ENCODE peak calls at places on chromosome 11, in nine cellular contexts. One of them, this sample, is unnamed.

GRCh38 chr11:32434387-32435151 is 770 bp downstream of the WT1 start:
- DNase-seq in dorsolateral prefrontal cortex: no peak
- DNase-seq in fibroblast of lung: no peak
- DNase-seq in gastrocnemius medialis: no peak
- DNase-seq in neural progenitor cell: peak
- DNase-seq in uterus: peak
- DNase-seq in endothelial cell: peak
- DNase-seq in H9: peak
- DNase-seq in HFF-Myc: no peak
- DNase-seq in this sample: peak

GRCh38 chr11:68825603-68826002 is 16.1 kb downstream of the CPT1A start:
- DNase-seq in gastrocnemius medialis: no peak
- DNase-seq in HFF-Myc: no peak
- DNase-seq in uterus: no peak
- DNase-seq in fibroblast of lung: no peak
- DNase-seq in H9: peak
- DNase-seq in endothelial cell: no peak
- DNase-seq in neural progenitor cell: peak
- DNase-seq in dorsolateral prefrontal cortex: no peak
- DNase-seq in this sample: no peak

GRCh38 chr11:70528794-70529580 is 130.7 kb downstream of the CTTN start:
- DNase-seq in endothelial cell: no peak
- DNase-seq in uterus: no peak
- DNase-seq in HFF-Myc: no peak
- DNase-seq in H9: no peak
- DNase-seq in fibroblast of lung: no peak
- DNase-seq in dorsolateral prefrontal cortex: no peak
- DNase-seq in neural progenitor cell: no peak
- DNase-seq in gastrocnemius medialis: no peak
- DNase-seq in this sample: no peak

GRCh38 chr11:86737752-86738151 is 62.6 kb upstream of the PRSS23 start:
- DNase-seq in gastrocnemius medialis: no peak
- DNase-seq in neural progenitor cell: no peak
- DNase-seq in H9: no peak
- DNase-seq in dorsolateral prefrontal cortex: no peak
- DNase-seq in uterus: no peak
- DNase-seq in fibroblast of lung: no peak
- DNase-seq in endothelial cell: no peak
- DNase-seq in HFF-Myc: no peak
- DNase-seq in this sample: no peak

GRCh38 chr11:61021661-61022212 is 50.3 kb downstream of the CD6 start:
- DNase-seq in neural progenitor cell: peak
- DNase-seq in gastrocnemius medialis: no peak
- DNase-seq in HFF-Myc: no peak
- DNase-seq in dorsolateral prefrontal cortex: no peak
- DNase-seq in H9: peak
- DNase-seq in fibroblast of lung: no peak
- DNase-seq in endothelial cell: no peak
- DNase-seq in uterus: no peak
- DNase-seq in this sample: peak

GRCh38 chr11:36453678-36454077 is 56.4 kb downstream of the TRAF6 start:
- DNase-seq in endothelial cell: no peak
- DNase-seq in neural progenitor cell: no peak
- DNase-seq in H9: no peak
- DNase-seq in uterus: no peak
- DNase-seq in HFF-Myc: no peak
- DNase-seq in gastrocnemius medialis: no peak
- DNase-seq in fibroblast of lung: peak
- DNase-seq in dorsolateral prefrontal cortex: no peak
- DNase-seq in this sample: no peak

GRCh38 chr11:92222701-92223100 is 1.9 kb upstream of the FAT3 start:
- DNase-seq in neural progenitor cell: no peak
- DNase-seq in uterus: no peak
- DNase-seq in HFF-Myc: no peak
- DNase-seq in dorsolateral prefrontal cortex: no peak
- DNase-seq in H9: no peak
- DNase-seq in fibroblast of lung: no peak
- DNase-seq in gastrocnemius medialis: no peak
- DNase-seq in endothelial cell: no peak
- DNase-seq in this sample: no peak

GRCh38 chr11:19079643-19080440 is 19.3 kb upstream of the MRGPRX2 start:
- DNase-seq in HFF-Myc: peak
- DNase-seq in H9: no peak
- DNase-seq in uterus: peak
- DNase-seq in gastrocnemius medialis: peak
- DNase-seq in fibroblast of lung: peak
- DNase-seq in neural progenitor cell: no peak
- DNase-seq in endothelial cell: no peak
- DNase-seq in dorsolateral prefrontal cortex: no peak
- DNase-seq in this sample: no peak

GRCh38 chr11:64007629-64008282 is 21.5 kb downstream of the OTUB1 start:
- DNase-seq in neural progenitor cell: peak
- DNase-seq in H9: peak
- DNase-seq in dorsolateral prefrontal cortex: peak
- DNase-seq in HFF-Myc: no peak
- DNase-seq in uterus: peak
- DNase-seq in endothelial cell: peak
- DNase-seq in fibroblast of lung: no peak
- DNase-seq in gastrocnemius medialis: peak
- DNase-seq in this sample: peak

GRCh38 chr11:17747131-17747955 is 12.8 kb downstream of the KCNC1 start:
- DNase-seq in HFF-Myc: no peak
- DNase-seq in gastrocnemius medialis: no peak
- DNase-seq in H9: no peak
- DNase-seq in dorsolateral prefrontal cortex: peak
- DNase-seq in neural progenitor cell: no peak
- DNase-seq in fibroblast of lung: no peak
- DNase-seq in endothelial cell: no peak
- DNase-seq in uterus: no peak
- DNase-seq in this sample: no peak

GRCh38 chr11:119048644-119049043 is 8.4 kb downstream of the HYOU1 start:
- DNase-seq in H9: no peak
- DNase-seq in endothelial cell: no peak
- DNase-seq in uterus: no peak
- DNase-seq in gastrocnemius medialis: no peak
- DNase-seq in neural progenitor cell: no peak
- DNase-seq in dorsolateral prefrontal cortex: no peak
- DNase-seq in HFF-Myc: no peak
- DNase-seq in fibroblast of lung: no peak
- DNase-seq in this sample: no peak

GRCh38 chr11:793556-793955 is 3.7 kb upstream of the CEND1 start:
- DNase-seq in fibroblast of lung: no peak
- DNase-seq in neural progenitor cell: no peak
- DNase-seq in dorsolateral prefrontal cortex: no peak
- DNase-seq in gastrocnemius medialis: no peak
- DNase-seq in uterus: no peak
- DNase-seq in HFF-Myc: no peak
- DNase-seq in H9: no peak
- DNase-seq in endothelial cell: no peak
- DNase-seq in this sample: no peak

GRCh38 chr11:3614742-3615171 is 27.0 kb downstream of the ART5 start:
- DNase-seq in endothelial cell: no peak
- DNase-seq in H9: no peak
- DNase-seq in dorsolateral prefrontal cortex: no peak
- DNase-seq in uterus: no peak
- DNase-seq in fibroblast of lung: no peak
- DNase-seq in gastrocnemius medialis: peak
- DNase-seq in neural progenitor cell: no peak
- DNase-seq in HFF-Myc: no peak
- DNase-seq in this sample: no peak

GRCh38 chr11:102767800-102768199 is 12.6 kb downstream of the MMP10 start:
- DNase-seq in uterus: no peak
- DNase-seq in neural progenitor cell: no peak
- DNase-seq in H9: no peak
- DNase-seq in endothelial cell: no peak
- DNase-seq in HFF-Myc: no peak
- DNase-seq in fibroblast of lung: no peak
- DNase-seq in gastrocnemius medialis: no peak
- DNase-seq in dorsolateral prefrontal cortex: no peak
- DNase-seq in this sample: no peak

GRCh38 chr11:115168229-115168671 is 336.0 kb downstream of the CADM1 start:
- DNase-seq in dorsolateral prefrontal cortex: peak
- DNase-seq in endothelial cell: no peak
- DNase-seq in gastrocnemius medialis: peak
- DNase-seq in HFF-Myc: no peak
- DNase-seq in H9: no peak
- DNase-seq in neural progenitor cell: no peak
- DNase-seq in uterus: no peak
- DNase-seq in fibroblast of lung: peak
- DNase-seq in this sample: no peak

GRCh38 chr11:115164774-115165173 is 339.4 kb downstream of the CADM1 start:
- DNase-seq in endothelial cell: no peak
- DNase-seq in neural progenitor cell: no peak
- DNase-seq in fibroblast of lung: peak
- DNase-seq in H9: peak
- DNase-seq in uterus: no peak
- DNase-seq in HFF-Myc: no peak
- DNase-seq in dorsolateral prefrontal cortex: no peak
- DNase-seq in gastrocnemius medialis: no peak
- DNase-seq in this sample: no peak

GRCh38 chr11:115166826-115167225 is 337.4 kb downstream of the CADM1 start:
- DNase-seq in gastrocnemius medialis: no peak
- DNase-seq in dorsolateral prefrontal cortex: no peak
- DNase-seq in HFF-Myc: no peak
- DNase-seq in H9: no peak
- DNase-seq in endothelial cell: no peak
- DNase-seq in uterus: no peak
- DNase-seq in fibroblast of lung: peak
- DNase-seq in neural progenitor cell: no peak
- DNase-seq in this sample: no peak

GRCh38 chr11:115170133-115170815 is 333.9 kb downstream of the CADM1 start:
- DNase-seq in dorsolateral prefrontal cortex: no peak
- DNase-seq in neural progenitor cell: peak
- DNase-seq in fibroblast of lung: no peak
- DNase-seq in H9: no peak
- DNase-seq in gastrocnemius medialis: no peak
- DNase-seq in uterus: no peak
- DNase-seq in HFF-Myc: no peak
- DNase-seq in endothelial cell: peak
- DNase-seq in this sample: peak

GRCh38 chr11:115168686-115169085 is 335.5 kb downstream of the CADM1 start:
- DNase-seq in endothelial cell: no peak
- DNase-seq in uterus: no peak
- DNase-seq in fibroblast of lung: no peak
- DNase-seq in gastrocnemius medialis: no peak
- DNase-seq in H9: no peak
- DNase-seq in HFF-Myc: no peak
- DNase-seq in neural progenitor cell: no peak
- DNase-seq in dorsolateral prefrontal cortex: no peak
- DNase-seq in this sample: no peak
- TF ChIP-seq CTCF in endothelial cell: no peak
- TF ChIP-seq CTCF in uterus: no peak
- TF ChIP-seq CTCF in fibroblast of lung: no peak
- TF ChIP-seq CTCF in gastrocnemius medialis: no peak
- TF ChIP-seq CTCF in H9: no peak
- TF ChIP-seq CTCF in HFF-Myc: no peak
- TF ChIP-seq CTCF in neural progenitor cell: no peak
- TF ChIP-seq CTCF in dorsolateral prefrontal cortex: no peak
- TF ChIP-seq CTCF in this sample: no peak

GRCh38 chr11:2174361-2174760 is 2.7 kb upstream of the TH start:
- DNase-seq in fibroblast of lung: no peak
- DNase-seq in gastrocnemius medialis: no peak
- DNase-seq in uterus: no peak
- DNase-seq in dorsolateral prefrontal cortex: no peak
- DNase-seq in endothelial cell: no peak
- DNase-seq in HFF-Myc: no peak
- DNase-seq in neural progenitor cell: no peak
- DNase-seq in H9: no peak
- DNase-seq in this sample: no peak

GRCh38 chr11:2173761-2174160 is 2.1 kb upstream of the TH start:
- DNase-seq in uterus: no peak
- DNase-seq in fibroblast of lung: no peak
- DNase-seq in endothelial cell: no peak
- DNase-seq in dorsolateral prefrontal cortex: no peak
- DNase-seq in HFF-Myc: no peak
- DNase-seq in H9: no peak
- DNase-seq in gastrocnemius medialis: no peak
- DNase-seq in neural progenitor cell: no peak
- DNase-seq in this sample: no peak

GRCh38 chr11:2171531-2171930 is at the start of gene TH:
- DNase-seq in dorsolateral prefrontal cortex: no peak
- DNase-seq in neural progenitor cell: no peak
- DNase-seq in H9: no peak
- DNase-seq in HFF-Myc: no peak
- DNase-seq in fibroblast of lung: no peak
- DNase-seq in gastrocnemius medialis: no peak
- DNase-seq in uterus: no peak
- DNase-seq in endothelial cell: no peak
- DNase-seq in this sample: no peak

GRCh38 chr11:2172676-2173075 is 1.1 kb upstream of the TH start:
- DNase-seq in endothelial cell: no peak
- DNase-seq in neural progenitor cell: no peak
- DNase-seq in gastrocnemius medialis: no peak
- DNase-seq in uterus: no peak
- DNase-seq in HFF-Myc: no peak
- DNase-seq in H9: no peak
- DNase-seq in fibroblast of lung: no peak
- DNase-seq in dorsolateral prefrontal cortex: no peak
- DNase-seq in this sample: no peak

GRCh38 chr11:2173150-2173693 is 1.6 kb upstream of the TH start:
- DNase-seq in fibroblast of lung: no peak
- DNase-seq in uterus: no peak
- DNase-seq in dorsolateral prefrontal cortex: no peak
- DNase-seq in gastrocnemius medialis: no peak
- DNase-seq in endothelial cell: peak
- DNase-seq in H9: peak
- DNase-seq in neural progenitor cell: peak
- DNase-seq in HFF-Myc: no peak
- DNase-seq in this sample: peak
- TF ChIP-seq CTCF in fibroblast of lung: peak
- TF ChIP-seq CTCF in uterus: no peak
- TF ChIP-seq CTCF in dorsolateral prefrontal cortex: no peak
- TF ChIP-seq CTCF in gastrocnemius medialis: no peak
- TF ChIP-seq CTCF in endothelial cell: peak
- TF ChIP-seq CTCF in H9: peak
- TF ChIP-seq CTCF in neural progenitor cell: peak
- TF ChIP-seq CTCF in HFF-Myc: peak
- TF ChIP-seq CTCF in this sample: peak

DNA sequence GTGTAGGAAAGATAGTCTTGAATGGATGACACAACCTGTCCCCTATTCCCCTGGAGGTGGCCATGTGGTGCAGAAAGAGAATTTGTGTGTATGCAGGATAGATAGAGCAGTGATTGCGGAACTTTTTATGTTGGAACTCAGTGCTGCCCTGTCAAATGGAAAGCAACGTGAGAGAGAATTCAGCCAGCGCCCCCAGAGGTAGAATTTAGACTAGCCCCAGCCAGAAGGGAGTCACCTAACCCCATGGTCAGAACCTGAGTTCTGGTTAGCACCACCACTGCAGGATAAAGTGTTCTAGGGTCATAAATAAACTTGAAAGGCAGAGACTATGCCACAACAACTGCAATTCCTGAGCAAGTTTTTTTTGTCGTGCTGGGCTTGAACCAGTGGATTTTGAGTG is 152.9 kb upstream of the GRIA4 start:
- DNase-seq in neural progenitor cell: peak
- DNase-seq in H9: peak
- DNase-seq in uterus: no peak
- DNase-seq in dorsolateral prefrontal cortex: no peak
- DNase-seq in endothelial cell: no peak
- DNase-seq in HFF-Myc: no peak
- DNase-seq in gastrocnemius medialis: no peak
- DNase-seq in fibroblast of lung: no peak
- DNase-seq in this sample: no peak
- TF ChIP-seq CTCF in neural progenitor cell: peak
- TF ChIP-seq CTCF in H9: peak
- TF ChIP-seq CTCF in uterus: no peak
- TF ChIP-seq CTCF in dorsolateral prefrontal cortex: no peak
- TF ChIP-seq CTCF in endothelial cell: no peak
- TF ChIP-seq CTCF in HFF-Myc: peak
- TF ChIP-seq CTCF in gastrocnemius medialis: no peak
- TF ChIP-seq CTCF in fibroblast of lung: no peak
- TF ChIP-seq CTCF in this sample: peak

GRCh38 chr11:121780971-121781370 is 328.2 kb upstream of the SORL1-AS1 start:
- DNase-seq in H9: no peak
- DNase-seq in endothelial cell: no peak
- DNase-seq in HFF-Myc: no peak
- DNase-seq in neural progenitor cell: no peak
- DNase-seq in fibroblast of lung: no peak
- DNase-seq in gastrocnemius medialis: no peak
- DNase-seq in uterus: no peak
- DNase-seq in dorsolateral prefrontal cortex: no peak
- DNase-seq in this sample: no peak
- TF ChIP-seq CTCF in H9: no peak
- TF ChIP-seq CTCF in endothelial cell: no peak
- TF ChIP-seq CTCF in HFF-Myc: no peak
- TF ChIP-seq CTCF in neural progenitor cell: no peak
- TF ChIP-seq CTCF in fibroblast of lung: no peak
- TF ChIP-seq CTCF in gastrocnemius medialis: no peak
- TF ChIP-seq CTCF in uterus: no peak
- TF ChIP-seq CTCF in dorsolateral prefrontal cortex: no peak
- TF ChIP-seq CTCF in this sample: no peak

This sample was measured in nephron progenitor cell.